ENCODE peak calls at places on chromosome 17, in nine cellular contexts. P is left ventricle myocardium inferior; O is kidney; E is cardiac muscle cell; L is sigmoid colon; U is right atrium auricular region; X is lung; C is pancreas; W is effector memory CD4-positive, alpha-beta T cell. F is an unnamed sample. For H3K9me3 and H3K36me3, the result is how much of the 10 kb centered on the place peaks cover.

GRCh38 chr17:38510424-38511125 is 82.3 kb downstream of the ARHGAP23 start:
- DNase-seq in P (no peak), L (no peak), C (no peak), E (peak), X (no peak), U (no peak), W (no peak), O (peak), F (peak)

GRCh38 chr17:1082579-1082978 is 85.7 kb downstream of the TIMM22 start:
- DNase-seq in C (no peak), P (no peak), O (no peak), U (no peak), X (no peak), L (no peak), E (no peak), W (no peak), F (no peak)

GRCh38 chr17:74213897-74214386 is 571 bp downstream of the TTYH2 start:
- DNase-seq in W (no peak), X (no peak), U (no peak), P (peak), O (no peak), L (peak), E (no peak), C (no peak), F (no peak)

GRCh38 chr17:511001-511690 is 158.5 kb upstream of the RPH3AL start:
- DNase-seq in L (peak), X (no peak), U (no peak), O (no peak), C (no peak), P (no peak), E (no peak), W (no peak), F (no peak)

GRCh38 chr17:41825175-41825845 is 10.7 kb downstream of the NT5C3B start:
- DNase-seq in L (no peak), E (no peak), P (no peak), U (no peak), C (no peak), O (peak), X (no peak), W (no peak), F (no peak)

GRCh38 chr17:18184143-18185007 is 747 bp downstream of the ALKBH5 start:
- DNase-seq in W (peak), O (peak), C (peak), L (peak), U (peak), X (peak), P (peak), E (peak), F (peak)

GRCh38 chr17:73291260-73291801 is 20.5 kb downstream of the CDC42EP4 start:
- DNase-seq in X (peak), W (no peak), E (no peak), P (peak), C (no peak), L (peak), O (peak), U (peak), F (no peak)

GRCh38 chr17:73088561-73088960 is 3.9 kb downstream of the SLC39A11 start:
- DNase-seq in P (no peak), C (no peak), L (no peak), O (no peak), W (no peak), U (no peak), X (no peak), E (no peak), F (no peak)

GRCh38 chr17:20979792-20980083 is 63.1 kb downstream of the USP22 start:
- DNase-seq in P (no peak), U (no peak), X (no peak), L (no peak), O (no peak), W (no peak), C (no peak), E (no peak), F (no peak)

GRCh38 chr17:65355246-65355645 is 206.2 kb downstream of the AXIN2 start:
- DNase-seq in U (no peak), C (no peak), X (no peak), E (no peak), O (no peak), L (no peak), W (no peak), P (no peak), F (no peak)

GRCh38 chr17:49227436-49228261 is 2.9 kb downstream of the PHOSPHO1 start:
- DNase-seq in W (peak), C (peak), P (peak), E (peak), L (peak), U (peak), O (no peak), X (peak), F (peak)

GRCh38 chr17:75208161-75208560 is 2.7 kb downstream of the NUP85 start:
- DNase-seq in O (no peak), U (no peak), L (no peak), E (no peak), W (no peak), P (no peak), C (no peak), X (no peak), F (no peak)

GRCh38 chr17:42548070-42548837 is 4.5 kb upstream of the HSD17B1 start:
- DNase-seq in E (peak), U (no peak), P (peak), L (no peak), C (peak), W (peak), O (peak), X (peak), F (no peak)

GRCh38 chr17:80931421-80932265 is 60.0 kb upstream of the CHMP6 start:
- DNase-seq in E (peak), P (no peak), C (no peak), O (peak), W (no peak), X (no peak), U (no peak), L (no peak), F (no peak)

GRCh38 chr17:35548978-35549377 is 11.5 kb upstream of the SLFN12L start:
- DNase-seq in W (no peak), O (no peak), E (no peak), L (no peak), U (no peak), C (no peak), X (no peak), P (no peak), F (no peak)

GRCh38 chr17:79923974-79924638 is 84.9 kb upstream of the CBX4 start:
- DNase-seq in P (no peak), L (no peak), E (peak), X (no peak), W (no peak), C (no peak), O (peak), U (no peak), F (peak)

GRCh38 chr17:28174352-28175046 is 132.0 kb downstream of the NLK start:
- DNase-seq in O (no peak), U (no peak), W (no peak), X (no peak), E (peak), P (no peak), L (no peak), C (no peak), F (no peak)

DNA sequence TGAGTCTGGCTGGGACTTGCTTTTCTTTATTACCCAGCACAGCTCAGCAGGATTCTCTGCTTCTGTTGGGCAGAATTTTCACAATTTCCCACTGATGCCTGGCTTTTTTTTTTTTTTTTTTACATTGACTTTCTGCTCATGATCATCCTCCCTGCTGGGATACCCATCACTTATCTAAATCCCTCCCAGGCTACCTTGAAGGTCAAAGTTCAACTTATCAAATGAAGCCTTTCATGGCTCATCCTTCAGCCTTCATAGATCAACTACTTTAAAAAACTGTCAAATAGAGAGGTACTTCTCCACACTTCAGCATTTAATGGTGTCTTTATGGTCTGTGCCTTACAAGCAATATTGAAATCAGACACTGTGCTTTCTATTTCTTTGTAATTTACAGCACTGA is 124.0 kb upstream of the KCNJ16 start:
- DNase-seq in P (no peak), E (no peak), C (no peak), O (no peak), U (no peak), L (no peak), W (no peak), X (no peak), F (no peak)
- H3K9me3 ChIP-seq in P (under half), E (under half), C (under half), O (under half), U (under half), L (under half), W (under half), X (under half), F (under half)

GRCh38 chr17:36743130-36743529 is 141.7 kb downstream of the MRM1 start:
- DNase-seq in P (no peak), X (peak), W (no peak), E (no peak), O (no peak), C (no peak), L (no peak), U (no peak), F (no peak)
- H3K4me3 ChIP-seq in P (no peak), X (no peak), W (no peak), E (no peak), O (no peak), C (no peak), L (no peak), U (no peak), F (no peak)

GRCh38 chr17:37446027-37446426 is 39.3 kb downstream of the TADA2A start:
- DNase-seq in O (no peak), W (no peak), C (no peak), U (no peak), X (no peak), E (no peak), L (no peak), P (no peak), F (no peak)

GRCh38 chr17:37438141-37438540 is 31.5 kb downstream of the TADA2A start:
- DNase-seq in C (no peak), W (no peak), E (no peak), U (no peak), P (no peak), O (no peak), X (no peak), L (no peak), F (no peak)

DNA sequence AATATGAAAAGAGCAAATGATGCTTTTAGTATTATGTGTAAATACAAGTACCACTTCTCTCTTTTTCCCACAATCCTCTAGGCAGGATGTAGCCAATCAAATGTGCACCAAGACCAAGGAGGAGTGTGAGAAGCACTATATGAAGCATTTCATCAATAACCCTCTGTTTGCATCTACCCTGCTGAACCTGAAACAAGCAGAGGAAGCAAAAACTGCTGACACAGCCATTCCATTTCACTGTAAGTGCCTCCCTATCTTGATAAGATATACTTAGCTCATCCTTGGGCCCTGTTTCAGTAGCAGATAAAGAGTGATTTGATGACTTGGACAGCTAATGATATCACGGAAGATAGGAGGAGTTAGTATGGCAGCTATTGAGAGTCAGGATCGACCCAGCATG is 33.7 kb downstream of the TADA2A start:
- DNase-seq in W (no peak), O (no peak), P (no peak), L (no peak), U (no peak), E (no peak), C (no peak), X (no peak), F (no peak)
- H3K36me3 ChIP-seq in W (under half), O (under half), P (half or more), L (half or more), U (under half), E (under half), C (under half), X (half or more), F (under half)

GRCh38 chr17:69936996-69937395 is 138.0 kb upstream of the KCNJ16 start:
- DNase-seq in P (no peak), X (no peak), W (no peak), U (no peak), O (no peak), L (no peak), E (no peak), C (no peak), F (no peak)
- H3K9me3 ChIP-seq in P (under half), X (under half), W (under half), U (under half), O (under half), L (under half), E (under half), C (under half), F (under half)